ENCODE peak calls at places on chromosomes 1 and 21, in ten cellular contexts. One of them, this sample, is unnamed.

GRCh38 chr1:226100436-226101347 is 38.2 kb downstream of the H3-3A start:
- DNase-seq in A549: peak
- DNase-seq in CD8-positive, alpha-beta T cell: peak
- DNase-seq in upper lobe of right lung: peak
- DNase-seq in tibial artery: no peak
- DNase-seq in naive thymus-derived CD4-positive, alpha-beta T cell: peak
- DNase-seq in left ventricle myocardium inferior: peak
- DNase-seq in breast epithelium: no peak
- DNase-seq in ovary: no peak
- DNase-seq in CD8-positive, alpha-beta memory T cell: peak
- DNase-seq in this sample: no peak

GRCh38 chr1:84415386-84415785 is 17.1 kb downstream of the DNASE2B start:
- DNase-seq in naive thymus-derived CD4-positive, alpha-beta T cell: no peak
- DNase-seq in left ventricle myocardium inferior: no peak
- DNase-seq in ovary: no peak
- DNase-seq in CD8-positive, alpha-beta memory T cell: no peak
- DNase-seq in A549: no peak
- DNase-seq in breast epithelium: no peak
- DNase-seq in CD8-positive, alpha-beta T cell: no peak
- DNase-seq in tibial artery: no peak
- DNase-seq in upper lobe of right lung: no peak
- DNase-seq in this sample: no peak

GRCh38 chr1:163173121-163173520 is 29.6 kb downstream of the RGS5 start:
- DNase-seq in CD8-positive, alpha-beta T cell: no peak
- DNase-seq in breast epithelium: no peak
- DNase-seq in A549: no peak
- DNase-seq in tibial artery: no peak
- DNase-seq in CD8-positive, alpha-beta memory T cell: no peak
- DNase-seq in upper lobe of right lung: no peak
- DNase-seq in left ventricle myocardium inferior: no peak
- DNase-seq in ovary: no peak
- DNase-seq in naive thymus-derived CD4-positive, alpha-beta T cell: no peak
- DNase-seq in this sample: no peak

GRCh38 chr1:84574936-84575335 is 696 bp upstream of the CTBS start:
- DNase-seq in upper lobe of right lung: no peak
- DNase-seq in breast epithelium: no peak
- DNase-seq in A549: no peak
- DNase-seq in tibial artery: no peak
- DNase-seq in naive thymus-derived CD4-positive, alpha-beta T cell: no peak
- DNase-seq in CD8-positive, alpha-beta T cell: no peak
- DNase-seq in left ventricle myocardium inferior: no peak
- DNase-seq in CD8-positive, alpha-beta memory T cell: no peak
- DNase-seq in ovary: no peak
- DNase-seq in this sample: no peak

GRCh38 chr1:81880781-81881180 is 80.0 kb downstream of the ADGRL2 start:
- DNase-seq in CD8-positive, alpha-beta memory T cell: no peak
- DNase-seq in naive thymus-derived CD4-positive, alpha-beta T cell: no peak
- DNase-seq in A549: no peak
- DNase-seq in upper lobe of right lung: no peak
- DNase-seq in CD8-positive, alpha-beta T cell: no peak
- DNase-seq in breast epithelium: no peak
- DNase-seq in tibial artery: no peak
- DNase-seq in ovary: no peak
- DNase-seq in left ventricle myocardium inferior: no peak
- DNase-seq in this sample: no peak

GRCh38 chr21:21029159-21029558 is 30.9 kb downstream of the NCAM2 start:
- DNase-seq in breast epithelium: no peak
- DNase-seq in left ventricle myocardium inferior: no peak
- DNase-seq in naive thymus-derived CD4-positive, alpha-beta T cell: no peak
- DNase-seq in upper lobe of right lung: no peak
- DNase-seq in tibial artery: no peak
- DNase-seq in CD8-positive, alpha-beta memory T cell: no peak
- DNase-seq in ovary: no peak
- DNase-seq in A549: no peak
- DNase-seq in CD8-positive, alpha-beta T cell: no peak
- DNase-seq in this sample: no peak

GRCh38 chr1:19418503-19418971 is 66.8 kb downstream of the CAPZB start:
- DNase-seq in left ventricle myocardium inferior: no peak
- DNase-seq in naive thymus-derived CD4-positive, alpha-beta T cell: no peak
- DNase-seq in CD8-positive, alpha-beta T cell: no peak
- DNase-seq in breast epithelium: no peak
- DNase-seq in CD8-positive, alpha-beta memory T cell: no peak
- DNase-seq in tibial artery: no peak
- DNase-seq in A549: no peak
- DNase-seq in ovary: no peak
- DNase-seq in upper lobe of right lung: no peak
- DNase-seq in this sample: no peak

GRCh38 chr1:56447732-56448276 is 131.6 kb downstream of the PLPP3 start:
- DNase-seq in upper lobe of right lung: no peak
- DNase-seq in naive thymus-derived CD4-positive, alpha-beta T cell: no peak
- DNase-seq in ovary: no peak
- DNase-seq in CD8-positive, alpha-beta memory T cell: no peak
- DNase-seq in left ventricle myocardium inferior: no peak
- DNase-seq in breast epithelium: no peak
- DNase-seq in A549: no peak
- DNase-seq in tibial artery: no peak
- DNase-seq in CD8-positive, alpha-beta T cell: no peak
- DNase-seq in this sample: no peak

GRCh38 chr1:61344711-61345110 is 262.4 kb downstream of the NFIA start:
- DNase-seq in left ventricle myocardium inferior: no peak
- DNase-seq in tibial artery: no peak
- DNase-seq in CD8-positive, alpha-beta memory T cell: no peak
- DNase-seq in ovary: no peak
- DNase-seq in CD8-positive, alpha-beta T cell: no peak
- DNase-seq in A549: no peak
- DNase-seq in naive thymus-derived CD4-positive, alpha-beta T cell: no peak
- DNase-seq in upper lobe of right lung: no peak
- DNase-seq in breast epithelium: no peak
- DNase-seq in this sample: no peak
- H3K27ac ChIP-seq in left ventricle myocardium inferior: peak
- H3K27ac ChIP-seq in tibial artery: peak
- H3K27ac ChIP-seq in CD8-positive, alpha-beta memory T cell: no peak
- H3K27ac ChIP-seq in ovary: no peak
- H3K27ac ChIP-seq in CD8-positive, alpha-beta T cell: no peak
- H3K27ac ChIP-seq in A549: no peak
- H3K27ac ChIP-seq in naive thymus-derived CD4-positive, alpha-beta T cell: no peak
- H3K27ac ChIP-seq in upper lobe of right lung: no peak
- H3K27ac ChIP-seq in breast epithelium: no peak
- H3K27ac ChIP-seq in this sample: no peak

DNA sequence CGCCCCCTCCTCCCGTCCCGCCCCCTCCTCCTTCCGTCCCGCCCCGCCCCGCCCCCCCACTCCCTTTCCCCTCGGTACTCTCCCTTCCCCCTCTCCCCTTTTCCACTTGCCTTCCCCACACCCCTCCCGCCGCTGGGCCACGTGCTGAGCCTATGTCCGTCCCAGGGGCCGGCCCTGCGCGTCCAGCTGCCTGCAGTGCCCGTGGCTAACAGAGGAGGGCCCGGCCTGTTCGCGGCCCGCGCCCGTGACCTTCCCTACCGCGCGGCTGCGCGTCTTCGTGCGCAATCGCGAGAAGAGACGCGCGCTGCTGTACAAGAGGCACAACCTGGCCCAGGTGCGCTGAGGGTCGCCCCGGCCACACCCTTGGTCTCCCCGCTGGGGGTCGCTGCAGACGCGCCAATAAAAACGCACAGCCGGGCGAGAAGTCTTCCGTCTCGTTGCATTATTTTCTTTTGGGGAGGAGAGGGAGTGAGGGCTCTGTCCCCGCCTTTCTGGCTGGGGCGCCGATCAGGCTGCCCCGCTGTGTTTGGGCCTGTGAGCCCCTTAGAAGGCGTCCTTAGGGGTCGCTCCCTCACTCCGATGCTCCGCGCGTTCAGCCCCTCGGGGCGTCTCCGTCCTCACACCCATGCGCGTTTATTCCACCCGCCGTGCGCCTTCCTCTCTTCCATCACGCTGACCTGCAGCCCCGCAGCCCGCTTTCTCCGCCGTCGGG is 28.0 kb downstream of the TRIM11 start:
- DNase-seq in A549: peak
- DNase-seq in tibial artery: peak
- DNase-seq in upper lobe of right lung: peak
- DNase-seq in left ventricle myocardium inferior: peak
- DNase-seq in ovary: peak
- DNase-seq in CD8-positive, alpha-beta T cell: peak
- DNase-seq in breast epithelium: peak
- DNase-seq in naive thymus-derived CD4-positive, alpha-beta T cell: peak
- DNase-seq in CD8-positive, alpha-beta memory T cell: peak
- DNase-seq in this sample: peak
- H3K4me3 ChIP-seq in A549: peak
- H3K4me3 ChIP-seq in tibial artery: peak
- H3K4me3 ChIP-seq in upper lobe of right lung: peak
- H3K4me3 ChIP-seq in left ventricle myocardium inferior: peak
- H3K4me3 ChIP-seq in ovary: peak
- H3K4me3 ChIP-seq in CD8-positive, alpha-beta T cell: peak
- H3K4me3 ChIP-seq in breast epithelium: peak
- H3K4me3 ChIP-seq in naive thymus-derived CD4-positive, alpha-beta T cell: peak
- H3K4me3 ChIP-seq in CD8-positive, alpha-beta memory T cell: peak
- H3K4me3 ChIP-seq in this sample: no peak

GRCh38 chr1:169796411-169796810 is 1.7 kb upstream of the METTL18 start:
- DNase-seq in ovary: no peak
- DNase-seq in naive thymus-derived CD4-positive, alpha-beta T cell: no peak
- DNase-seq in CD8-positive, alpha-beta T cell: no peak
- DNase-seq in CD8-positive, alpha-beta memory T cell: no peak
- DNase-seq in upper lobe of right lung: no peak
- DNase-seq in tibial artery: no peak
- DNase-seq in left ventricle myocardium inferior: no peak
- DNase-seq in breast epithelium: no peak
- DNase-seq in A549: no peak
- DNase-seq in this sample: no peak

GRCh38 chr1:169794530-169795416 is at the start of gene METTL18:
- DNase-seq in upper lobe of right lung: peak
- DNase-seq in naive thymus-derived CD4-positive, alpha-beta T cell: peak
- DNase-seq in tibial artery: peak
- DNase-seq in breast epithelium: peak
- DNase-seq in ovary: peak
- DNase-seq in CD8-positive, alpha-beta memory T cell: peak
- DNase-seq in left ventricle myocardium inferior: peak
- DNase-seq in CD8-positive, alpha-beta T cell: peak
- DNase-seq in A549: peak
- DNase-seq in this sample: peak

GRCh38 chr1:169797281-169797680 is 2.6 kb upstream of the METTL18 start:
- DNase-seq in breast epithelium: no peak
- DNase-seq in tibial artery: no peak
- DNase-seq in left ventricle myocardium inferior: no peak
- DNase-seq in A549: no peak
- DNase-seq in naive thymus-derived CD4-positive, alpha-beta T cell: no peak
- DNase-seq in upper lobe of right lung: no peak
- DNase-seq in CD8-positive, alpha-beta T cell: no peak
- DNase-seq in CD8-positive, alpha-beta memory T cell: no peak
- DNase-seq in ovary: no peak
- DNase-seq in this sample: no peak

GRCh38 chr1:169795687-169796086 is 980 bp upstream of the METTL18 start:
- DNase-seq in A549: no peak
- DNase-seq in naive thymus-derived CD4-positive, alpha-beta T cell: no peak
- DNase-seq in CD8-positive, alpha-beta T cell: no peak
- DNase-seq in breast epithelium: no peak
- DNase-seq in ovary: no peak
- DNase-seq in left ventricle myocardium inferior: no peak
- DNase-seq in CD8-positive, alpha-beta memory T cell: no peak
- DNase-seq in tibial artery: no peak
- DNase-seq in upper lobe of right lung: no peak
- DNase-seq in this sample: no peak

GRCh38 chr1:169793730-169794129 is 977 bp downstream of the METTL18 start:
- DNase-seq in left ventricle myocardium inferior: no peak
- DNase-seq in A549: no peak
- DNase-seq in breast epithelium: no peak
- DNase-seq in naive thymus-derived CD4-positive, alpha-beta T cell: no peak
- DNase-seq in CD8-positive, alpha-beta T cell: no peak
- DNase-seq in tibial artery: no peak
- DNase-seq in CD8-positive, alpha-beta memory T cell: no peak
- DNase-seq in upper lobe of right lung: no peak
- DNase-seq in ovary: no peak
- DNase-seq in this sample: no peak
- H3K27ac ChIP-seq in left ventricle myocardium inferior: peak
- H3K27ac ChIP-seq in A549: peak
- H3K27ac ChIP-seq in breast epithelium: no peak
- H3K27ac ChIP-seq in naive thymus-derived CD4-positive, alpha-beta T cell: peak
- H3K27ac ChIP-seq in CD8-positive, alpha-beta T cell: peak
- H3K27ac ChIP-seq in tibial artery: no peak
- H3K27ac ChIP-seq in CD8-positive, alpha-beta memory T cell: peak
- H3K27ac ChIP-seq in upper lobe of right lung: peak
- H3K27ac ChIP-seq in ovary: no peak
- H3K27ac ChIP-seq in this sample: no peak

GRCh38 chr1:150561830-150562367 is 12.7 kb downstream of the ADAMTSL4 start:
- DNase-seq in upper lobe of right lung: peak
- DNase-seq in left ventricle myocardium inferior: peak
- DNase-seq in A549: peak
- DNase-seq in tibial artery: peak
- DNase-seq in breast epithelium: peak
- DNase-seq in CD8-positive, alpha-beta memory T cell: peak
- DNase-seq in CD8-positive, alpha-beta T cell: peak
- DNase-seq in ovary: peak
- DNase-seq in naive thymus-derived CD4-positive, alpha-beta T cell: peak
- DNase-seq in this sample: peak

GRCh38 chr1:150562384-150563339 is 13.5 kb downstream of the ADAMTSL4 start:
- DNase-seq in breast epithelium: no peak
- DNase-seq in left ventricle myocardium inferior: no peak
- DNase-seq in tibial artery: no peak
- DNase-seq in naive thymus-derived CD4-positive, alpha-beta T cell: peak
- DNase-seq in upper lobe of right lung: no peak
- DNase-seq in ovary: peak
- DNase-seq in CD8-positive, alpha-beta T cell: peak
- DNase-seq in A549: no peak
- DNase-seq in CD8-positive, alpha-beta memory T cell: peak
- DNase-seq in this sample: peak

GRCh38 chr1:150564051-150564991 is 15.1 kb downstream of the MCL1 start:
- DNase-seq in CD8-positive, alpha-beta T cell: no peak
- DNase-seq in left ventricle myocardium inferior: no peak
- DNase-seq in upper lobe of right lung: no peak
- DNase-seq in tibial artery: peak
- DNase-seq in naive thymus-derived CD4-positive, alpha-beta T cell: no peak
- DNase-seq in breast epithelium: no peak
- DNase-seq in ovary: no peak
- DNase-seq in CD8-positive, alpha-beta memory T cell: no peak
- DNase-seq in A549: no peak
- DNase-seq in this sample: peak

GRCh38 chr1:150560986-150561829 is 12.0 kb downstream of the ADAMTSL4 start:
- DNase-seq in breast epithelium: peak
- DNase-seq in CD8-positive, alpha-beta memory T cell: peak
- DNase-seq in A549: peak
- DNase-seq in naive thymus-derived CD4-positive, alpha-beta T cell: peak
- DNase-seq in left ventricle myocardium inferior: peak
- DNase-seq in CD8-positive, alpha-beta T cell: peak
- DNase-seq in tibial artery: peak
- DNase-seq in upper lobe of right lung: peak
- DNase-seq in ovary: peak
- DNase-seq in this sample: peak

DNA sequence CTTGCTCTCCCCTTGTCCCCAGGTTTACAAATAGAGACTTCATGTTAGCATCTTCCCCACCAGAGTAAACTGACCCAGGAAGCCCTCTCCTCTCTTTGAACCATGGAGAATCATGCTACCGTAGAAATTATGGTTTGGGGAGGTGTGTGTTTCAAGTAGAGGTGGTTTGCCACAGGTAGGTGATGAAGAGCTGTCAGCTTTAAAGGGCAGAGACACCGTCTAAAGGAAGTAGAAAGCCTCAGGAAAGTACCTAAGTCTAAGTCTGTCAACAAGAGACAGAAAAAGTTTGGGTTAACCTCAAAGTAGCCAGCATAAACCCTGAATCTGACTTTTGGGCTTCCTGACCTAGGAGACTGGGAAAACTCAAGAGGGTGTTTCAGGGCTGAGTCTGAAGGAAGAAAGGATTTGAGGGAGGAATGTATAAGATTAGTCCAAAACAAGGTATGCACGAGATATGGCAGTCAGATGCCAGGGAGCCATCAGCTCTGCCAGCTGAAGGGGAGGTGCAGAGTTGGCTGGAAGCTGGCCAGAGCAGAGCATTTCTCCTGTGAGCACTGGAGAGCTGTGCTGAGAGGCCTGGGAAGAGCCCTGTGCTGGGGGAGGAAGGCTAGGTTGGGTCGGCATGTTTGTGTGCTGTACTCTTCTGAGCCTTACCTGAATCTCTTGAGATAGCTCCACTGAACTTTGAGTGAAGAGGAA is 14.3 kb downstream of the ADAMTSL4 start:
- DNase-seq in A549: peak
- DNase-seq in breast epithelium: no peak
- DNase-seq in upper lobe of right lung: peak
- DNase-seq in naive thymus-derived CD4-positive, alpha-beta T cell: peak
- DNase-seq in ovary: peak
- DNase-seq in CD8-positive, alpha-beta T cell: peak
- DNase-seq in tibial artery: no peak
- DNase-seq in CD8-positive, alpha-beta memory T cell: peak
- DNase-seq in left ventricle myocardium inferior: peak
- DNase-seq in this sample: peak
- H3K4me3 ChIP-seq in A549: no peak
- H3K4me3 ChIP-seq in breast epithelium: no peak
- H3K4me3 ChIP-seq in upper lobe of right lung: peak
- H3K4me3 ChIP-seq in naive thymus-derived CD4-positive, alpha-beta T cell: peak
- H3K4me3 ChIP-seq in ovary: no peak
- H3K4me3 ChIP-seq in CD8-positive, alpha-beta T cell: peak
- H3K4me3 ChIP-seq in tibial artery: peak
- H3K4me3 ChIP-seq in CD8-positive, alpha-beta memory T cell: peak
- H3K4me3 ChIP-seq in left ventricle myocardium inferior: peak
- H3K4me3 ChIP-seq in this sample: no peak

This sample was measured in aorta.